ENCODE peak calls at places on chromosomes 6 and 20, in five cellular contexts. C is coronary artery, M is NCI-H1105 treated with DMSO at 0.1 percent for 48 hours, L is astrocyte of the spinal cord, W is fibroblast of the conjunctiva. J is an unnamed sample.

GRCh38 chr20:54688476-54688875 is 213.1 kb downstream of the DOK5 start:
- DNase-seq in C (no peak), M (no peak), L (no peak), W (no peak), J (no peak)

GRCh38 chr6:57257911-57258541 is 35.9 kb upstream of the RAB23 start:
- DNase-seq in C (no peak), M (no peak), L (peak), W (no peak), J (no peak)

GRCh38 chr6:2971420-2972218 is at the start of gene SERPINB6:
- DNase-seq in C (peak), M (peak), L (peak), W (peak), J (peak)

GRCh38 chr6:90179190-90180169 is 117.2 kb downstream of the BACH2 start:
- DNase-seq in C (no peak), M (no peak), L (no peak), W (no peak), J (no peak)

GRCh38 chr20:5080384-5080877 is 39.3 kb downstream of the PCNA start:
- DNase-seq in C (no peak), M (no peak), L (no peak), W (peak), J (no peak)

GRCh38 chr20:50172347-50173013 is 18.1 kb upstream of the CEBPB start:
- DNase-seq in C (no peak), M (no peak), L (peak), W (no peak), J (no peak)

GRCh38 chr6:104421650-104422049 is 438.1 kb downstream of the HACE1 start:
- DNase-seq in C (no peak), M (no peak), L (no peak), W (no peak), J (no peak)

GRCh38 chr6:122749451-122750050 is 30.0 kb upstream of the FABP7 start:
- DNase-seq in C (no peak), M (no peak), L (no peak), W (no peak), J (no peak)

GRCh38 chr6:31567531-31568370 is 4.3 kb upstream of the LTA start:
- DNase-seq in C (no peak), M (no peak), L (no peak), W (no peak), J (no peak)

GRCh38 chr6:139323511-139324445 is 32.0 kb upstream of the TXLNB start:
- DNase-seq in C (peak), M (no peak), L (peak), W (peak), J (peak)

GRCh38 chr20:4509825-4510522 is 211.7 kb upstream of the PRND start:
- DNase-seq in C (no peak), M (no peak), L (peak), W (no peak), J (no peak)

GRCh38 chr20:19137641-19138040 is 74.8 kb upstream of the SLC24A3 start:
- DNase-seq in C (no peak), M (no peak), L (no peak), W (no peak), J (no peak)

GRCh38 chr6:40556023-40556422 is 31.1 kb downstream of the LRFN2 start:
- DNase-seq in C (no peak), M (no peak), L (no peak), W (no peak), J (no peak)

GRCh38 chr20:49785851-49786174 is 26.8 kb upstream of the SLC9A8 start:
- DNase-seq in C (no peak), M (no peak), L (no peak), W (no peak), J (no peak)

GRCh38 chr20:58023346-58023745 is 205.1 kb downstream of the ANKRD60 start:
- DNase-seq in C (peak), M (no peak), L (no peak), W (no peak), J (no peak)

GRCh38 chr6:44706011-44706410 is 318.5 kb downstream of the CDC5L start:
- DNase-seq in C (peak), M (no peak), L (no peak), W (no peak), J (no peak)

GRCh38 chr6:123640567-123641187 is 3.9 kb upstream of the TRDN start:
- DNase-seq in C (no peak), M (no peak), L (no peak), W (no peak), J (no peak)

GRCh38 chr6:94751641-94752329 is 825.5 kb upstream of the MANEA start:
- DNase-seq in C (no peak), M (no peak), L (peak), W (no peak), J (no peak)

GRCh38 chr6:116393430-116393829 is 22.7 kb downstream of the DSE start:
- DNase-seq in C (no peak), M (no peak), L (no peak), W (no peak), J (no peak)

GRCh38 chr6:31582230-31582601 is at the start of gene LTB:
- DNase-seq in C (no peak), M (no peak), L (no peak), W (no peak), J (peak)

GRCh38 chr6:44250718-44251123 is 3.8 kb downstream of the HSP90AB1 start:
- DNase-seq in C (no peak), M (no peak), L (no peak), W (no peak), J (no peak)

GRCh38 chr6:44051516-44051915 is 75.7 kb downstream of the MRPL14 start:
- DNase-seq in C (no peak), M (no peak), L (peak), W (peak), J (no peak)

GRCh38 chr20:20814685-20815084 is 102.2 kb upstream of the RALGAPA2 start:
- DNase-seq in C (no peak), M (no peak), L (no peak), W (no peak), J (no peak)

GRCh38 chr20:46210672-46211330 is 92.7 kb downstream of the CD40 start:
- DNase-seq in C (no peak), M (no peak), L (no peak), W (no peak), J (no peak)

GRCh38 chr6:105573556-105573955 is 170.7 kb upstream of the PREP start:
- DNase-seq in C (no peak), M (no peak), L (no peak), W (no peak), J (no peak)

GRCh38 chr6:135623979-135624378 is 126.4 kb upstream of the AHI1 start:
- DNase-seq in C (no peak), M (no peak), L (no peak), W (no peak), J (no peak)

GRCh38 chr6:2733324-2733723 is 17.4 kb downstream of the MYLK4 start:
- DNase-seq in C (no peak), M (no peak), L (no peak), W (no peak), J (peak)

GRCh38 chr6:111731404-111732195 is 125.9 kb upstream of the TRAF3IP2 start:
- DNase-seq in C (no peak), M (no peak), L (peak), W (no peak), J (no peak)

GRCh38 chr6:40894962-40895799 is 143.8 kb downstream of the UNC5CL start:
- DNase-seq in C (peak), M (no peak), L (peak), W (no peak), J (no peak)

GRCh38 chr6:146785001-146785585 is 186.3 kb downstream of the ADGB start:
- DNase-seq in C (no peak), M (peak), L (peak), W (peak), J (peak)

GRCh38 chr6:144768676-144769599 is 483.8 kb downstream of the UTRN start:
- DNase-seq in C (no peak), M (peak), L (peak), W (peak), J (no peak)

J was measured in stimulated activated naive CD8-positive, alpha-beta T cell treated with anti-CD3 and anti-CD28 coated beads, Interleukin-15, Interleukin-2, amounts not matched to agents 100 U/mL and 50 U/mL, for 24 hours.